ENCODE peak calls at places on chromosomes 5 and 9, in four cellular contexts. W is HepG2, D is tibial nerve, Q is uterus. A is an unnamed sample.

GRCh38 chr9:98502976-98503325 is 205.8 kb downstream of the GABBR2 start:
- DNase-seq in W (no peak), Q (no peak), D (no peak), A (no peak)

GRCh38 chr5:151886741-151887261 is 37.9 kb downstream of the GLRA1 start:
- DNase-seq in D (no peak), W (no peak), Q (no peak), A (no peak)

GRCh38 chr9:120545691-120546565 is 34.0 kb downstream of the CDK5RAP2 start:
- DNase-seq in D (no peak), Q (no peak), W (no peak), A (no peak)

GRCh38 chr5:65986050-65986451 is 59.7 kb downstream of the ERBIN start:
- DNase-seq in W (no peak), D (no peak), Q (no peak), A (no peak)

GRCh38 chr9:16266648-16267276 is 603.7 kb downstream of the BNC2 start:
- DNase-seq in Q (no peak), D (peak; percentile 33), W (no peak), A (no peak)

GRCh38 chr5:38706376-38706775 is 139.4 kb upstream of the OSMR start:
- DNase-seq in W (no peak), D (no peak), Q (no peak), A (no peak)

GRCh38 chr9:133991211-133991921 is 758 bp downstream of the VAV2 start:
- DNase-seq in D (no peak), W (no peak), Q (no peak), A (no peak)

GRCh38 chr9:95313010-95313498 is 4.5 kb downstream of the FANCC start:
- DNase-seq in W (peak; percentile 75), D (peak; percentile 21), Q (no peak), A (peak; percentile 56)

GRCh38 chr5:96924016-96924443 is 11.8 kb upstream of the LNPEP start:
- DNase-seq in W (no peak), D (no peak), Q (no peak), A (no peak)

GRCh38 chr5:135891804-135892203 is 3.8 kb downstream of the IL9 start:
- DNase-seq in D (no peak), W (no peak), Q (no peak), A (no peak)

GRCh38 chr9:94639045-94639995 is at the start of gene FBP1:
- DNase-seq in W (no peak), Q (no peak), D (no peak), A (no peak)

GRCh38 chr5:2685651-2686050 is 65.8 kb downstream of the IRX2 start:
- DNase-seq in W (no peak), Q (no peak), D (no peak), A (no peak)
- H3K27ac ChIP-seq in W (no peak overlapping the region), Q (no peak overlapping the region), D (no peak overlapping the region), A (no peak overlapping the region)

GRCh38 chr9:22170990-22171663 is 162.0 kb upstream of the CDKN2B start:
- DNase-seq in W (no peak), Q (no peak), D (no peak), A (no peak)

GRCh38 chr9:22171691-22172090 is 162.6 kb upstream of the CDKN2B start:
- DNase-seq in W (no peak), Q (no peak), D (no peak), A (no peak)

GRCh38 chr9:22173959-22174358 is 164.9 kb upstream of the CDKN2B start:
- DNase-seq in D (no peak), W (no peak), Q (no peak), A (no peak)

GRCh38 chr9:22170162-22170932 is 161.2 kb upstream of the CDKN2B start:
- DNase-seq in D (no peak), Q (no peak), W (peak; percentile 9), A (no peak)

GRCh38 chr9:22175972-22176545 is 167.0 kb upstream of the CDKN2B start:
- DNase-seq in Q (no peak), D (no peak), W (no peak), A (no peak)
- H3K27ac ChIP-seq in Q (no peak overlapping the region), D (no peak overlapping the region), W (no peak overlapping the region), A (no peak overlapping the region)

GRCh38 chr5:67806647-67807046 is 408.9 kb upstream of the PIK3R1 start:
- DNase-seq in W (no peak), Q (no peak), D (no peak), A (no peak)
- H3K27ac ChIP-seq in W (no peak overlapping the region), Q (no peak overlapping the region), D (peak overlapping the region; percentile 61), A (no peak overlapping the region)

GRCh38 chr5:107514305-107514704 is 156.4 kb downstream of the EFNA5 start:
- DNase-seq in D (no peak), Q (no peak), W (no peak), A (no peak)
- H3K27ac ChIP-seq in D (no peak overlapping the region), Q (no peak overlapping the region), W (no peak overlapping the region), A (no peak overlapping the region)

GRCh38 chr5:149280124-149280523 is 8.5 kb downstream of the AFAP1L1 start:
- DNase-seq in Q (no peak), D (no peak), W (no peak), A (no peak)
- H3K27ac ChIP-seq in Q (no peak overlapping the region), D (peak overlapping the region; percentile 82), W (no peak overlapping the region), A (peak overlapping the region; percentile 1)

DNA sequence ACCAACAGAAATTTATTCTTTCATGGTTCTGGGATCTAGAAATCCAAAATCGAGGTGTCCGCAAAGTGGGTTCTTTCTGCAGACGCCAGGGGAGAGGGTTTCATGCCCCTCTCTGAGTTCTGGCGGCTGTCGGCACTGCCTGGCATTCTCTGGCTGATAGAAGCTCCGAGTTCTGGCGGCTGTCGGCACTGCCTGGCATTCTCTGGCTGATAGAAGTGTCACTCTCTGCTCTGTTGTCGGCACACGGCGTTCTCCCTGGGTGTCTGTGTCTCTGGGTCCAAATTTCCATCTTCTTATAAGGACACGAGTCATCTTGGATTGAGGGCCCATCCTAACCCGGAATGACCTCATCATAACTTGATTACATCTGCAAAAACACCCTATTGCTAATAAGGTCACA is 7.6 kb downstream of the GFI1B start:
- DNase-seq in D (no peak), W (no peak), Q (no peak), A (no peak)
- H3K27ac ChIP-seq in D (no peak overlapping the region), W (no peak overlapping the region), Q (no peak overlapping the region), A (no peak overlapping the region)

GRCh38 chr9:136692190-136693134 is 5.2 kb upstream of the AGPAT2 start:
- DNase-seq in W (no peak), Q (no peak), D (no peak), A (no peak)
- H3K27ac ChIP-seq in W (no peak overlapping the region), Q (no peak overlapping the region), D (no peak overlapping the region), A (no peak overlapping the region)

GRCh38 chr9:130268521-130269131 is 3.1 kb downstream of the HMCN2 start:
- DNase-seq in Q (no peak), D (no peak), W (no peak), A (no peak)
- H3K27ac ChIP-seq in Q (peak overlapping the region; percentile 86), D (peak overlapping the region; percentile 68), W (no peak overlapping the region), A (peak overlapping the region; percentile 7)

DNA sequence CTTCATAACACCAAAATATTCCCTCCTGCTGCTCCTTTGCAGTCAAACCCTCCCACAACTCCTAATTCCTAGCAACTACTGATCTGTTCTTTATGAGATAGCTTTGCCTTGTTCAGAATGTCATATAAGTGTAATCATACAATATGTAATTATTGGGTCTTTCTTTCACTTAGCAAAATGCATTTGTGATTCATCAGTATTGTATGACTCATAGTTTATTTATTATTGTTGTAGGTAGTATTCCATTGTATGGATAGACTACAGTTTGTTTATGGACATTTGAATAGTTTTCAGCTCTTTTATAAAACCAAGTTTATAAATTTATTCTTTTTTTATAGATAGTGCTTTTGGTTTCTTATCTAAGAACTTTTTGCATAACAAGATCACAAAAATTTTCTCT is 468.2 kb upstream of the KIF2A start:
- DNase-seq in Q (no peak), D (no peak), W (no peak), A (no peak)
- H3K27ac ChIP-seq in Q (no peak overlapping the region), D (no peak overlapping the region), W (no peak overlapping the region), A (no peak overlapping the region)

DNA sequence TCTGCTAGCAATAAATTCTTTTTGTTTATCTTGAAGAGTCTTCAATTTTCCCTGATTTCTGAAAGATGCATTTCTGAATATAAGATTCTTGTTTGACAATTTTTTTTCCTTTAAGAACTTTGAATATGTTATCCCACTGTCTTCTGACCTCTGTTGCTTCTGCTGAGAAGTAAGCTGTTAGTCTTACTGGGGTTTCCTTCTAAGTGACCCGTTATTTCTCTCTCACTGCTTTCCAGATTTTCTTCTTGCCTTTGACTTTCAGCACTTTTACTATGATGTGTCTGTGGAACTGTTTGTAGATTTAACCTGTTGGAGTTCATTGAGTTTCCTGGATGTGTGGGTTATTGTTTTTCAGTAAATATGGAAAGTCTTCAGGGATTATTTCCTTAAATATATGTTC is 205.3 kb upstream of the NFIL3 start:
- DNase-seq in W (no peak), D (no peak), Q (no peak), A (no peak)
- H3K27ac ChIP-seq in W (no peak overlapping the region), D (no peak overlapping the region), Q (no peak overlapping the region), A (no peak overlapping the region)

A was measured in breast epithelium.